ENCODE peak calls at places on chromosomes 16 and 17, in seven cellular contexts. One of them, this sample, is unnamed.

GRCh38 chr17:79623786-79624657 is 13.2 kb upstream of the RBFOX3 start:
- DNase-seq in iPS DF 6.9: no peak
- DNase-seq in T follicular helper cell: no peak
- DNase-seq in MCF 10A: no peak
- DNase-seq in keratinocyte: no peak
- DNase-seq in germinal center: no peak
- DNase-seq in NCI-H345: no peak
- DNase-seq in this sample: no peak

GRCh38 chr17:50611639-50612038 is 23.0 kb upstream of the ABCC3 start:
- DNase-seq in NCI-H345: no peak
- DNase-seq in T follicular helper cell: no peak
- DNase-seq in keratinocyte: no peak
- DNase-seq in iPS DF 6.9: no peak
- DNase-seq in MCF 10A: no peak
- DNase-seq in germinal center: no peak
- DNase-seq in this sample: no peak

GRCh38 chr17:3639981-3640596 is 3.5 kb downstream of the CTNS start:
- DNase-seq in NCI-H345: no peak
- DNase-seq in MCF 10A: no peak
- DNase-seq in T follicular helper cell: no peak
- DNase-seq in germinal center: no peak
- DNase-seq in keratinocyte: no peak
- DNase-seq in iPS DF 6.9: no peak
- DNase-seq in this sample: no peak

GRCh38 chr17:75843577-75844529 is at the start of gene UNC13D:
- DNase-seq in germinal center: peak; percentile 69
- DNase-seq in NCI-H345: no peak
- DNase-seq in MCF 10A: peak; percentile 60
- DNase-seq in keratinocyte: no peak
- DNase-seq in T follicular helper cell: peak; percentile 48
- DNase-seq in iPS DF 6.9: no peak
- DNase-seq in this sample: peak; percentile 54

GRCh38 chr16:57999366-57999970 is 1.0 kb downstream of the ZNF319 start:
- DNase-seq in keratinocyte: no peak
- DNase-seq in iPS DF 6.9: no peak
- DNase-seq in MCF 10A: peak; percentile 44
- DNase-seq in germinal center: peak; percentile 38
- DNase-seq in T follicular helper cell: no peak
- DNase-seq in NCI-H345: no peak
- DNase-seq in this sample: peak; percentile 31

GRCh38 chr16:58127033-58127556 is 2.1 kb downstream of the CFAP20 start:
- DNase-seq in germinal center: peak; percentile 11
- DNase-seq in keratinocyte: no peak
- DNase-seq in MCF 10A: peak; percentile 21
- DNase-seq in NCI-H345: no peak
- DNase-seq in iPS DF 6.9: no peak
- DNase-seq in T follicular helper cell: peak; percentile 38
- DNase-seq in this sample: peak; percentile 49

GRCh38 chr16:17470002-17470870 is 524 bp downstream of the XYLT1 start:
- DNase-seq in T follicular helper cell: no peak
- DNase-seq in germinal center: peak; percentile 64
- DNase-seq in keratinocyte: no peak
- DNase-seq in NCI-H345: peak; percentile 29
- DNase-seq in MCF 10A: no peak
- DNase-seq in iPS DF 6.9: no peak
- DNase-seq in this sample: no peak

GRCh38 chr16:29816694-29817441 is 916 bp downstream of the PAGR1 start:
- DNase-seq in T follicular helper cell: no peak
- DNase-seq in germinal center: peak; percentile 59
- DNase-seq in MCF 10A: peak; percentile 64
- DNase-seq in NCI-H345: peak; percentile 72
- DNase-seq in iPS DF 6.9: no peak
- DNase-seq in keratinocyte: no peak
- DNase-seq in this sample: peak; percentile 43

GRCh38 chr17:8155341-8156173 is 3.4 kb upstream of the PER1 start:
- DNase-seq in keratinocyte: no peak
- DNase-seq in iPS DF 6.9: no peak
- DNase-seq in T follicular helper cell: no peak
- DNase-seq in MCF 10A: no peak
- DNase-seq in germinal center: no peak
- DNase-seq in NCI-H345: no peak
- DNase-seq in this sample: no peak

GRCh38 chr17:81552244-81553017 is at the start of gene FAAP100:
- DNase-seq in keratinocyte: no peak
- DNase-seq in NCI-H345: peak; percentile 90
- DNase-seq in iPS DF 6.9: no peak
- DNase-seq in germinal center: peak; percentile 89
- DNase-seq in T follicular helper cell: peak; percentile 70
- DNase-seq in MCF 10A: peak; percentile 72
- DNase-seq in this sample: peak; percentile 78

GRCh38 chr16:23561586-23561985 is 4.1 kb downstream of the UBFD1 start:
- DNase-seq in germinal center: no peak
- DNase-seq in MCF 10A: no peak
- DNase-seq in NCI-H345: no peak
- DNase-seq in keratinocyte: no peak
- DNase-seq in iPS DF 6.9: no peak
- DNase-seq in T follicular helper cell: no peak
- DNase-seq in this sample: no peak

GRCh38 chr17:15926039-15926740 is 18.7 kb upstream of the ADORA2B start:
- DNase-seq in keratinocyte: no peak
- DNase-seq in germinal center: no peak
- DNase-seq in iPS DF 6.9: no peak
- DNase-seq in NCI-H345: no peak
- DNase-seq in MCF 10A: no peak
- DNase-seq in T follicular helper cell: no peak
- DNase-seq in this sample: no peak

GRCh38 chr17:72426321-72426720 is 305.5 kb downstream of the SOX9 start:
- DNase-seq in keratinocyte: no peak
- DNase-seq in germinal center: no peak
- DNase-seq in iPS DF 6.9: no peak
- DNase-seq in MCF 10A: no peak
- DNase-seq in NCI-H345: no peak
- DNase-seq in T follicular helper cell: no peak
- DNase-seq in this sample: no peak

GRCh38 chr17:19991252-19991885 is 13.7 kb upstream of the AKAP10 start:
- DNase-seq in T follicular helper cell: no peak
- DNase-seq in germinal center: no peak
- DNase-seq in keratinocyte: no peak
- DNase-seq in NCI-H345: peak; percentile 67
- DNase-seq in MCF 10A: peak; percentile 16
- DNase-seq in iPS DF 6.9: no peak
- DNase-seq in this sample: no peak

GRCh38 chr17:45103269-45103795 is 29.0 kb downstream of the PLCD3 start:
- DNase-seq in germinal center: no peak
- DNase-seq in keratinocyte: no peak
- DNase-seq in MCF 10A: no peak
- DNase-seq in iPS DF 6.9: no peak
- DNase-seq in T follicular helper cell: no peak
- DNase-seq in NCI-H345: no peak
- DNase-seq in this sample: no peak

GRCh38 chr17:63984651-63985386 is 12.1 kb upstream of the SCN4A start:
- DNase-seq in NCI-H345: no peak
- DNase-seq in MCF 10A: peak; percentile 73
- DNase-seq in T follicular helper cell: peak; percentile 33
- DNase-seq in germinal center: no peak
- DNase-seq in iPS DF 6.9: no peak
- DNase-seq in keratinocyte: peak; percentile 13
- DNase-seq in this sample: peak; percentile 24

GRCh38 chr16:79083879-79084278 is 516.7 kb downstream of the MAF start:
- DNase-seq in germinal center: no peak
- DNase-seq in keratinocyte: no peak
- DNase-seq in NCI-H345: no peak
- DNase-seq in T follicular helper cell: no peak
- DNase-seq in MCF 10A: no peak
- DNase-seq in iPS DF 6.9: no peak
- DNase-seq in this sample: no peak

GRCh38 chr16:69057400-69058378 is 47.8 kb upstream of the HAS3 start:
- DNase-seq in MCF 10A: peak; percentile 95
- DNase-seq in iPS DF 6.9: no peak
- DNase-seq in keratinocyte: no peak
- DNase-seq in T follicular helper cell: no peak
- DNase-seq in NCI-H345: peak; percentile 17
- DNase-seq in germinal center: no peak
- DNase-seq in this sample: no peak

GRCh38 chr17:81002409-81003361 is 11.0 kb downstream of the CHMP6 start:
- DNase-seq in MCF 10A: peak; percentile 64
- DNase-seq in germinal center: no peak
- DNase-seq in NCI-H345: peak; percentile 91
- DNase-seq in T follicular helper cell: no peak
- DNase-seq in keratinocyte: no peak
- DNase-seq in iPS DF 6.9: no peak
- DNase-seq in this sample: no peak

GRCh38 chr17:63365366-63366237 is 80.5 kb downstream of the CYB561 start:
- DNase-seq in MCF 10A: no peak
- DNase-seq in iPS DF 6.9: no peak
- DNase-seq in T follicular helper cell: no peak
- DNase-seq in germinal center: no peak
- DNase-seq in NCI-H345: no peak
- DNase-seq in keratinocyte: no peak
- DNase-seq in this sample: no peak

GRCh38 chr16:30112197-30113030 is 923 bp downstream of the GDPD3 start:
- DNase-seq in germinal center: peak; percentile 64
- DNase-seq in T follicular helper cell: no peak
- DNase-seq in MCF 10A: peak; percentile 79
- DNase-seq in keratinocyte: no peak
- DNase-seq in iPS DF 6.9: no peak
- DNase-seq in NCI-H345: peak; percentile 36
- DNase-seq in this sample: no peak